ENCODE peak calls at places on chromosomes 5 and 9, in eight cellular contexts. M is fibroblast of villous mesenchyme; K is CD4-positive, alpha-beta T cell; Q is pancreas; D is heart right ventricle; R is fibroblast of pulmonary artery; T is fibroblast of mammary gland; A is left ventricle myocardium inferior. C is an unnamed sample.

GRCh38 chr5:14357441-14357840 is 214.3 kb downstream of the TRIO start:
- DNase-seq in M (no peak), K (no peak), Q (no peak), D (peak; percentile 71), R (no peak), T (no peak), A (peak; percentile 69), C (no peak)

GRCh38 chr5:124408738-124409453 is 337.5 kb downstream of the ZNF608 start:
- DNase-seq in M (peak; percentile 16), K (no peak), Q (no peak), D (no peak), R (peak; percentile 15), T (peak; percentile 37), A (no peak), C (no peak)

GRCh38 chr9:128034821-128035764 is 32.0 kb downstream of the NAIF1 start:
- DNase-seq in M (peak; percentile 87), K (peak; percentile 45), Q (peak; percentile 68), D (peak; percentile 71), R (peak; percentile 91), T (peak; percentile 89), A (peak; percentile 54), C (peak; percentile 53)

GRCh38 chr5:165138261-165138660 is 1632.8 kb downstream of the MAT2B start:
- DNase-seq in M (no peak), K (no peak), Q (no peak), D (no peak), R (no peak), T (no peak), A (no peak), C (no peak)

GRCh38 chr5:173629628-173630027 is 13.2 kb upstream of the BOD1 start:
- DNase-seq in M (no peak), K (no peak), Q (no peak), D (no peak), R (no peak), T (no peak), A (no peak), C (peak; percentile 44)

GRCh38 chr9:78856144-78856543 is 559.2 kb downstream of the PSAT1 start:
- DNase-seq in M (no peak), K (no peak), Q (no peak), D (no peak), R (no peak), T (peak; percentile 12), A (no peak), C (no peak)

GRCh38 chr5:36581070-36581469 is 25.3 kb upstream of the SLC1A3 start:
- DNase-seq in M (peak; percentile 14), K (no peak), Q (no peak), D (no peak), R (no peak), T (no peak), A (no peak), C (no peak)

GRCh38 chr5:71932649-71933338 is 174.5 kb upstream of the MAP1B start:
- DNase-seq in M (no peak), K (no peak), Q (peak; percentile 46), D (peak; percentile 42), R (peak; percentile 94), T (peak; percentile 65), A (peak; percentile 29), C (peak; percentile 34)

GRCh38 chr9:107638922-107639321 is 149.4 kb upstream of the KLF4 start:
- DNase-seq in M (peak; percentile 80), K (no peak), Q (peak; percentile 41), D (peak; percentile 85), R (peak; percentile 89), T (peak; percentile 89), A (peak; percentile 51), C (no peak)

GRCh38 chr5:40973364-40974004 is 64.2 kb downstream of the C7 start:
- DNase-seq in M (no peak), K (no peak), Q (no peak), D (no peak), R (no peak), T (no peak), A (no peak), C (no peak)

GRCh38 chr9:91426123-91426745 is 2.6 kb upstream of the NFIL3 start:
- DNase-seq in M (peak; percentile 71), K (no peak), Q (no peak), D (no peak), R (peak; percentile 66), T (peak; percentile 82), A (no peak), C (no peak)

GRCh38 chr9:74742792-74743389 is 144.8 kb downstream of the TRPM6 start:
- DNase-seq in M (peak; percentile 49), K (no peak), Q (no peak), D (no peak), R (peak; percentile 54), T (peak; percentile 57), A (no peak), C (peak; percentile 23)
- TF ChIP-seq CTCF in M (peak; percentile 77), K (peak; percentile 42), Q (no peak), D (peak; percentile 19), R (peak; percentile 84), T (peak; percentile 90), A (peak; percentile 72), C (peak; percentile 80)

GRCh38 chr5:133319905-133320520 is 268.2 kb downstream of the HSPA4 start:
- DNase-seq in M (no peak), K (no peak), Q (no peak), D (no peak), R (peak; percentile 11), T (no peak), A (no peak), C (no peak)

GRCh38 chr5:133317558-133317957 is 265.7 kb downstream of the HSPA4 start:
- DNase-seq in M (no peak), K (no peak), Q (no peak), D (no peak), R (no peak), T (no peak), A (no peak), C (no peak)

GRCh38 chr5:133314086-133314485 is 262.3 kb downstream of the HSPA4 start:
- DNase-seq in M (no peak), K (no peak), Q (peak; percentile 25), D (no peak), R (no peak), T (no peak), A (no peak), C (no peak)

GRCh38 chr5:133319244-133319643 is 267.4 kb downstream of the HSPA4 start:
- DNase-seq in M (no peak), K (no peak), Q (no peak), D (no peak), R (no peak), T (no peak), A (no peak), C (no peak)

DNA sequence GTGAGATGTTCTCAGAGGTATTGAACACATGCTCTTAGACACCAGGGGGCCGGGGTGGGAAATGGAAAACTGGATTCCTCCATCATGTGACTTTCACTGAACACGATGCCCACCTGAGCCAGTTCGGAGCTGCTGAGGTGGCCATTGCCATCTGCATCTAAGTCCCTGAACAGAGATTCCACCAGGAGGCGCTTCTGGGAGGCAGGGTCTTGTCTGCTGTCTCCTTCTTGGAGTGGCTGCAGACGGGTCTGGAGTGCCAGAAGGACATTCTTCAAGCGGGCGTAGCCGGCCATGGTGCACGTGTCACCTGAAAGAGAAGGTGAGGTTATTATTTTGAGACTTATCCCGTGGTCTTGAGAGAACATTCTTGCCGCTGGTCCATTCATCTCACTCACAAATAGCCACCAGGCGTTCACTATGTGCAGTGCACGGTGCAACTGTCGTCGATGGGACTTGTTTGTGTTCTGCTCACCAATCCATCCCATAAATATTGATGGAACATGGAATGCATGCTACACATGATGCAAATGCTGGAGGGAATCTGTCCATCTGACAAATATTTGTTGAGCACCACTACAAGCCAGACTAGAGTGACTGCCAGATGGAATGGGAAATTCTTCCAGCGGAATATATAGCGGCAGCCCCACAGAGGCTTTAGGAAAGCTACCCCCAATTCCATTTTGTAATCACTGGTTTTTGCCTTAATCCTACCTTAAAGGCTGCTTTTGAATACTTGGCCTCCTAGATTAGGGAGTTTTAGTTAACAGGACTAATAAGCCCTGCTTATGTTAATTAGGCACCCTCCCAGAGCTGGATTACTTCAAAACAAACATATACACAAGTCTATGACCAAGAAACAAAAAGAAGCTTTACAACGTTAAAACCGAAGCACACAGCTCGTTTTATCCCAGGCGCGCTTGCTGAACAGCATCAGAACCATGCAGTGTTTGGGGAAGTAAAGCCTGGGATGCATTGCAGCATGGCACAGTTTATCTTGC is 264.8 kb downstream of the HSPA4 start:
- DNase-seq in M (peak; percentile 20), K (no peak), Q (no peak), D (no peak), R (no peak), T (peak; percentile 14), A (no peak), C (peak; percentile 20)
- TF ChIP-seq CTCF in M (peak; percentile 48), K (no peak), Q (no peak), D (no peak), R (peak; percentile 11), T (peak; percentile 22), A (no peak), C (peak; percentile 55)

DNA sequence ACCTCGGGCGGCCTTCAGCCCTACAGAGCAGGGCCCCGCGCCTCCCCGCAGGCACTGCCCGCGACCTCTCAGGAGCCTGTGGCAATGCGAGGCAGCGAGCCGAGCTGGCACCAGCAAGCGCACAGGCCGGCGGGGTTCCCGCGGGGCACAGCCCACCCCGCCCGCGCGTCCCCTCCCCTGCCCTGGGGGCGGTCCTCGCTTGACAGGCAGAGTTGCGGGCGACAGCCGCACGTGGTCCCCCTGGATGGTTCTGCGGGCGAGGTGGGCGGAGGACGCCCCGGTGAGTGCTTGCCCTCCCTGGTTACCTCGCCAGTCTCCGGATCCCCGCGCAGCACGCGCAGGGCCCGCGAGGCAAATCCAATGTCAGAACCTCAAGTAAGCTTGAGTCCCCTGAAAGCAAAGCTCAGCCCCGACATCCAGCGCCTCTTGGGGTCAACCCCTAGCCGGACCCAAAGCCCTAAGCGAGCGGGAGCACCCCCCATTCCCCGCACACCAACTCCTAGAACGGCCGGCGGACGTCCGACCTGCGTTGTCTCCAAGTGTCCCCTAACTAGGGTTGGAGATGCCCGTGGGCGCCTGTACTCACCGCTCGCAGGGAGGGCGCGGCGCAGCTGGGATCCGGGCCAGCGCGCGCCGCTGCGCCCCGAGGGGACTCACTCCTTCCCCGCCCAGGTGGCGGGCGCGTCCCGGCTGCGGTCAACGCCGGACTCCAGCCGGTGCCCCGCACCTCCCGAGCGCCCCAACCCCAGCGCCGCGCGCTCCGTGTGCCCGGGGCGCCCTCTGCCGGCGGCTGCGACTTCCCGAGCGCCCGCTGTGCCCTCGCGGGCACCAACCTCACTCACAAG is at the start of gene DRD1:
- DNase-seq in M (peak; percentile 28), K (peak; percentile 24), Q (no peak), D (no peak), R (peak; percentile 13), T (peak; percentile 15), A (no peak), C (peak; percentile 66)
- TF ChIP-seq CTCF in M (peak; percentile 60), K (peak; percentile 45), Q (peak; percentile 51), D (peak; percentile 53), R (peak; percentile 8), T (no peak), A (peak; percentile 77), C (peak; percentile 85)

DNA sequence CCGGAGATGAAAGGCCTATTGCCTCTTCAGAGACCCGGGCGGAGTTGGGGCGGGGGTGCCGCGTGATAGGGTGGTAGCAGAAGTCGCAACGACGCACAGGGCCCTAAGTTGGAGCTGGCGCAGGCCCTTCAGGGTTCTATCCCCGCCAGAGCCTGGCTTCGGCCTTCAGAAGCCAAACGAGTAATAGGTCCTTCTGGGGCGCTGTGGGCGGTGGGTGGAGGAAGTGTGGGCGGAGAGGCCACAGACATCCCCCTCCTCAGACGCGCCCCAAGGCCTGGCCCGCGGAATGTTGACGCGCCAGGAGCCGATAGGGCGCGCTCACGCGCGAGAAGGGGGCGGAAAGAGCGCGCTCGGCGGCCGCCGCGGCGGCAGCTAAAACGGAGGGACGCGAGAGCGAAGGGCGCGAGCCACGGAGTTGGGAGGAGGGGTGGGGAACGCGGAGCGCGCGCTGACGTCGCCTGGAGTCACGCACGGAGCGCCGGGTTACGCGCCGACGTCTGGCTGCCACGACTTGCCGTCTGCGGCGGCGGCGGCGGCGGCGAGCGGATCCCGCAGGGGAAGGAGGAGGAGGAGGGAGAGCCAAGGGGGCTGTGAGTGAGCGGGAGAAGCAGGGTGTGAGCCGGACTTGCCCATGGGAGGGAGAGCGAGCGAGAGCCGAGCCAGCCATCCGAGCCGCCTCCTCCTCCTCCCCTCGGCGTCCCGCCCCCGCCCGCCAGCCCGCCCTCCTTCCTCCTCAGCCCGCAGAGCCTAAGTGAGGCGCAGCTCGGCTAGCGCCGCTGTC is 6.4 kb upstream of the PURA start:
- DNase-seq in M (peak; percentile 92), K (peak; percentile 91), Q (peak; percentile 92), D (peak; percentile 93), R (peak; percentile 93), T (peak; percentile 92), A (peak; percentile 94), C (peak; percentile 81)
- TF ChIP-seq CTCF in M (peak; percentile 9), K (peak; percentile 23), Q (no peak), D (no peak), R (no peak), T (no peak), A (peak; percentile 42), C (peak; percentile 35)

C was measured in neural crest cell.